ENCODE peak calls at places on chromosomes 16 and 17, in ten cellular contexts. Q is fibroblast of the aortic adventitia; N is Panc1; M is stomach; D is progenitor cell of endocrine pancreas; T is tibial artery; W is MCF 10A; E is GM12865; K is psoas muscle; O is CD8-positive, alpha-beta T cell. H is an unnamed sample.

GRCh38 chr17:55699178-55699865 is 23.3 kb downstream of the TMEM100 start:
- DNase-seq in Q (no peak), N (no peak), M (no peak), D (no peak), T (no peak), W (peak), E (no peak), K (no peak), O (no peak), H (no peak)

GRCh38 chr16:78866556-78866955 is 734.0 kb downstream of the MAF start:
- DNase-seq in Q (no peak), N (no peak), M (no peak), D (no peak), T (no peak), W (no peak), E (no peak), K (no peak), O (no peak), H (no peak)

GRCh38 chr16:55398683-55399230 is 74.8 kb downstream of the IRX6 start:
- DNase-seq in Q (no peak), N (no peak), M (no peak), D (no peak), T (no peak), W (no peak), E (no peak), K (no peak), O (no peak), H (no peak)

GRCh38 chr17:44279586-44280344 is 11.8 kb upstream of the SLC4A1 start:
- DNase-seq in Q (peak), N (peak), M (peak), D (no peak), T (peak), W (peak), E (peak), K (peak), O (peak), H (peak)

GRCh38 chr17:72591500-72592241 is 470.9 kb downstream of the SOX9 start:
- DNase-seq in Q (peak), N (no peak), M (no peak), D (peak), T (no peak), W (peak), E (no peak), K (no peak), O (no peak), H (no peak)

GRCh38 chr16:89055894-89056555 is 37.6 kb upstream of the ACSF3 start:
- DNase-seq in Q (no peak), N (no peak), M (no peak), D (no peak), T (no peak), W (no peak), E (no peak), K (no peak), O (no peak), H (no peak)

GRCh38 chr16:714558-715447 is at the start of gene METRN:
- DNase-seq in Q (peak), N (no peak), M (peak), D (peak), T (peak), W (peak), E (peak), K (peak), O (peak), H (peak)

GRCh38 chr16:29646947-29647346 is 16.1 kb upstream of the SPN start:
- DNase-seq in Q (no peak), N (no peak), M (no peak), D (no peak), T (no peak), W (no peak), E (no peak), K (no peak), O (no peak), H (no peak)

GRCh38 chr17:511001-511690 is 158.5 kb upstream of the RPH3AL start:
- DNase-seq in Q (peak), N (no peak), M (no peak), D (no peak), T (peak), W (peak), E (no peak), K (peak), O (no peak), H (no peak)

GRCh38 chr17:72622661-72623433 is 469.6 kb downstream of the SLC39A11 start:
- DNase-seq in Q (no peak), N (no peak), M (no peak), D (no peak), T (no peak), W (peak), E (no peak), K (no peak), O (no peak), H (no peak)

GRCh38 chr17:70848785-70849184 is 679.5 kb downstream of the KCNJ2 start:
- DNase-seq in Q (peak), N (no peak), M (no peak), D (no peak), T (no peak), W (peak), E (no peak), K (no peak), O (no peak), H (no peak)

GRCh38 chr17:42163113-42163512 is 8.3 kb upstream of the RAB5C start:
- DNase-seq in Q (no peak), N (no peak), M (no peak), D (no peak), T (no peak), W (peak), E (peak), K (no peak), O (peak), H (peak)

GRCh38 chr17:79041723-79042420 is 17.9 kb downstream of the C1QTNF1 start:
- DNase-seq in Q (no peak), N (no peak), M (no peak), D (no peak), T (no peak), W (no peak), E (no peak), K (no peak), O (no peak), H (no peak)

GRCh38 chr16:22253272-22253671 is 43.9 kb upstream of the POLR3E start:
- DNase-seq in Q (no peak), N (no peak), M (no peak), D (no peak), T (no peak), W (no peak), E (no peak), K (no peak), O (no peak), H (no peak)

GRCh38 chr16:68972720-68973119 is 129.4 kb downstream of the TANGO6 start:
- DNase-seq in Q (peak), N (no peak), M (no peak), D (no peak), T (no peak), W (no peak), E (no peak), K (no peak), O (no peak), H (no peak)

GRCh38 chr16:85750021-85750826 is 672 bp downstream of the C16orf74 start:
- DNase-seq in Q (peak), N (no peak), M (peak), D (no peak), T (no peak), W (peak), E (peak), K (no peak), O (peak), H (peak)

GRCh38 chr16:83793179-83793578 is 14.6 kb upstream of the HSBP1 start:
- DNase-seq in Q (no peak), N (no peak), M (no peak), D (no peak), T (no peak), W (no peak), E (no peak), K (no peak), O (no peak), H (no peak)

GRCh38 chr16:72938426-72939164 is 109.3 kb downstream of the ZFHX3 start:
- DNase-seq in Q (peak), N (no peak), M (peak), D (no peak), T (peak), W (peak), E (no peak), K (peak), O (no peak), H (no peak)

GRCh38 chr16:6335072-6335471 is 997.6 kb upstream of the RBFOX1 start:
- DNase-seq in Q (no peak), N (no peak), M (no peak), D (no peak), T (no peak), W (no peak), E (peak), K (no peak), O (no peak), H (no peak)

GRCh38 chr16:82195917-82196494 is 26.0 kb upstream of the MPHOSPH6 start:
- DNase-seq in Q (peak), N (no peak), M (no peak), D (no peak), T (no peak), W (no peak), E (no peak), K (no peak), O (no peak), H (no peak)

GRCh38 chr17:66673668-66674276 is 161.1 kb upstream of the CACNG5 start:
- DNase-seq in Q (peak), N (no peak), M (peak), D (peak), T (no peak), W (peak), E (peak), K (no peak), O (peak), H (no peak)

GRCh38 chr16:12350945-12351344 is 374.4 kb downstream of the SNX29 start:
- DNase-seq in Q (no peak), N (no peak), M (no peak), D (no peak), T (no peak), W (no peak), E (no peak), K (no peak), O (no peak), H (no peak)
- TF ChIP-seq CTCF in Q (no peak), N (no peak), M (no peak), D (no peak), T (no peak), W (no peak), E (no peak), K (no peak), O (no peak), H (no peak)

DNA sequence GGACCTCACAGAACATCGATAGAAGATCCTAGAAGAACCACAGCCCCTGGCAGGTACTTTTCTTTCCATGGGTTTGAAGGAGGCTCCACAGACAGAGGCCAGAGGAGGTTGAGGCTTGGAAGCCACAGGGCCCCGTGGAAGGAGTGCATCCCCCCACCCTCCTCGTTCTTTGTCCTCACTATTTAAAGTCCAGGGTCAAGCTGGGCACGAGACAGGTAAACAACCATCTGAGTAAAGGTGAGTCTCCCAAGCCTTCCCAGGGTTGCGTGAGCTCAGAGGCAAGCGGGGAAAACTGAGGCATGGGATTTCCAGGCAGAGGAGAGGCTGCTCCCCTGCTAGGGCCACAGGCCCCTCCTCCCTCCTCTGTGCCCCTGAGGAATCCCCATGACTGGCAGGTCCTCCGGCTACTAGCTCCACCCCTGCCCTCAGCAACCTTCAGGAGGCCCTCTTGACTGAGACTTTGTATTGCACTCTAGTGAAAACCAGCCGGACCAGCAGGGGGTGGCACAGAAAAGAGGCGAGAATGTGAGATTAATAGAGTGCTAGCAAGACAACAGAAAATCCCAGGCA is 927 bp upstream of the SULT1A2 start:
- DNase-seq in Q (no peak), N (no peak), M (no peak), D (no peak), T (no peak), W (no peak), E (peak), K (no peak), O (no peak), H (no peak)
- TF ChIP-seq CTCF in Q (no peak), N (no peak), M (no peak), D (peak), T (no peak), W (no peak), E (peak), K (no peak), O (no peak), H (no peak)

GRCh38 chr17:48012151-48012520 is 25.5 kb downstream of the COPZ2 start:
- DNase-seq in Q (no peak), N (no peak), M (peak), D (no peak), T (no peak), W (no peak), E (peak), K (peak), O (peak), H (peak)
- TF ChIP-seq CTCF in Q (no peak), N (no peak), M (no peak), D (no peak), T (no peak), W (no peak), E (no peak), K (no peak), O (no peak), H (no peak)

DNA sequence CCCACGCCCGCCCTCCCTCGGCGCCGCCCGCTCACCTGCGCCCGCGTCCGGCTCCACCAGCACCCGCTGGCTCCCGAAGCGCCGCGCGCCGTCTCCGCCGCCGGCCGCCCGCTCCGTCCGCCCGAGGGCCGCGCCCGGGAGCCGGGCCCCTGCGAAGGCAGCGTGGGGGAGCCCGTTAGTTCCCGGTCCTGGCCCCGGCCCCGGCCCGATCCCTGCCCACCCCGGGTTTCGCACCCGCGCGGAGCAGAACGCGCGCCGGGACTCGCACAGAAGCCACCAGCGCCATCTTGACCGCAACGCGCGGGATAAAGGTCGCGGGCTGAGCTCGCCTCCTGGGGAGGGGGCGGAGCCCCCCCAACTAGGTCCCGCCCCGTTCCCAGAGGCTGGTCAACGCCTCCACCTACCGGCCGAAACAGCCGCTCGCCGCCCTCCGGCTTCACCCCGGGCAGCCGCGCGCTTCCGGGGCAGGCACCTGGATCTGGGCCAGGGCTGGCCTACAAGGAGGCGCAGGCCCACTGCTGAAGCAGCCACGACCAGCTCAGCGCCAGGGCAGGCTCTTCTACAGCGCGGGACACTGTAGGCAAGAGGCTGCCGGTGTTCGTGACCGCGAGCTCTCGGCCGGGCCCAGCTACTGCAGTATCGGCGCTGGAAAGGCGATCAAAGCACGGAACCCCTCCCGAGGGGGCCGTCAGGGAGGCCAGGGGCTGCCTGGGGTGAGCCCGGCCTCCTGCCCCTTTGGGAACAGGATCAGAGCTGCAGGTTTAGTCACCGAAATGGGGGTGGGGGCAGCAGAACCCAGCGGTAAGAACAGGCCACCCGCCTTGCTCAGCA is at the start of gene ECI1:
- DNase-seq in Q (peak), N (peak), M (peak), D (peak), T (peak), W (peak), E (peak), K (peak), O (peak), H (peak)
- TF ChIP-seq CTCF in Q (peak), N (no peak), M (no peak), D (peak), T (peak), W (peak), E (peak), K (peak), O (no peak), H (peak)

GRCh38 chr17:4968166-4968915 is 724 bp upstream of the SPAG7 start:
- DNase-seq in Q (peak), N (no peak), M (no peak), D (peak), T (no peak), W (peak), E (peak), K (no peak), O (no peak), H (peak)

GRCh38 chr17:4967539-4968165 is at the start of gene SPAG7:
- DNase-seq in Q (peak), N (peak), M (peak), D (peak), T (peak), W (peak), E (peak), K (peak), O (peak), H (peak)

GRCh38 chr17:4965311-4965986 is 2.2 kb downstream of the SPAG7 start:
- DNase-seq in Q (no peak), N (no peak), M (no peak), D (no peak), T (no peak), W (no peak), E (no peak), K (no peak), O (no peak), H (no peak)

GRCh38 chr17:4968916-4969550 is 1.4 kb upstream of the SPAG7 start:
- DNase-seq in Q (peak), N (peak), M (no peak), D (no peak), T (no peak), W (peak), E (no peak), K (peak), O (no peak), H (no peak)

GRCh38 chr17:4966844-4967538 is 626 bp downstream of the SPAG7 start:
- DNase-seq in Q (peak), N (peak), M (peak), D (peak), T (peak), W (peak), E (peak), K (peak), O (peak), H (peak)
- TF ChIP-seq CTCF in Q (no peak), N (no peak), M (no peak), D (no peak), T (no peak), W (no peak), E (no peak), K (no peak), O (no peak), H (no peak)